ENCODE peak calls at places on chromosome 4, in ten cellular contexts. O is NCI-H1105; B is AG08395; M is fibroblast of lung; F is stimulated activated naive CD8-positive, alpha-beta T cell treated with anti-CD3 and anti-CD28 coated beads, Interleukin-15, amount 100 ng/mL, for 72 hours; G is heart left ventricle; P is sciatic nerve; J is osteocyte; Z is NCI-H524; H is renal cortical epithelial cell. E is an unnamed sample.

GRCh38 chr4:25970691-25971427 is 56.8 kb downstream of the SMIM20 start:
- DNase-seq in M (peak), O (no peak), H (peak), P (no peak), J (no peak), F (no peak), Z (no peak), G (no peak), B (no peak), E (peak)

GRCh38 chr4:85500110-85500867 is 25.3 kb downstream of the ARHGAP24 start:
- DNase-seq in B (no peak), Z (no peak), O (no peak), P (no peak), G (no peak), F (no peak), J (no peak), H (no peak), M (no peak), E (no peak)

GRCh38 chr4:139164731-139165130 is 12.3 kb downstream of the ELF2 start:
- DNase-seq in H (no peak), O (no peak), Z (no peak), G (no peak), J (no peak), F (no peak), P (no peak), B (no peak), M (no peak), E (no peak)

GRCh38 chr4:97845758-97846157 is 297.5 kb downstream of the STPG2 start:
- DNase-seq in Z (no peak), F (no peak), P (no peak), H (no peak), B (no peak), G (no peak), J (no peak), O (no peak), M (no peak), E (no peak)

GRCh38 chr4:22313974-22314373 is 201.9 kb downstream of the ADGRA3 start:
- DNase-seq in O (no peak), F (no peak), J (no peak), H (no peak), M (no peak), Z (no peak), G (no peak), P (no peak), B (no peak), E (no peak)

GRCh38 chr4:148444296-148445070 is 2.3 kb upstream of the NR3C2 start:
- DNase-seq in M (peak), F (peak), H (no peak), Z (peak), O (no peak), P (peak), B (no peak), J (no peak), G (peak), E (peak)

GRCh38 chr4:167117273-167117672 is 117.0 kb downstream of the SPOCK3 start:
- DNase-seq in F (no peak), Z (no peak), M (no peak), O (no peak), H (no peak), J (no peak), B (no peak), P (no peak), G (no peak), E (no peak)

GRCh38 chr4:178471385-178471784 is 1029.1 kb upstream of the AGA start:
- DNase-seq in F (no peak), G (no peak), J (no peak), M (no peak), Z (no peak), P (no peak), B (no peak), O (no peak), H (no peak), E (no peak)

GRCh38 chr4:13097971-13098370 is 386.2 kb downstream of the RAB28 start:
- DNase-seq in P (no peak), F (no peak), O (no peak), H (no peak), J (no peak), B (no peak), Z (no peak), M (no peak), G (no peak), E (no peak)